ENCODE peak calls at places on chromosomes 2 and 18, in seven cellular contexts. M, F, K, R, P, D and Q are unnamed samples.

GRCh38 chr2:200662727-200663126 is 76.9 kb downstream of the AOX1 start:
- DNase-seq in M (peak), F (peak), K (no peak), R (peak), P (no peak), D (no peak), Q (peak)

GRCh38 chr2:2914252-2914651 is 463.4 kb downstream of the EIPR1 start:
- DNase-seq in M (no peak), F (no peak), K (no peak), R (no peak), P (no peak), D (no peak), Q (no peak)

GRCh38 chr2:116510117-116510671 is 1304.3 kb upstream of the DDX18 start:
- DNase-seq in M (no peak), F (peak), K (no peak), R (no peak), P (peak), D (peak), Q (no peak)

GRCh38 chr2:70922591-70923234 is 13.0 kb upstream of the ATP6V1B1 start:
- DNase-seq in M (no peak), F (no peak), K (no peak), R (no peak), P (peak), D (no peak), Q (no peak)

GRCh38 chr18:76490701-76491171 is 4.3 kb downstream of the ZNF516 start:
- DNase-seq in M (peak), F (no peak), K (no peak), R (peak), P (peak), D (no peak), Q (no peak)

GRCh38 chr18:9066358-9066757 is 36.1 kb upstream of the NDUFV2 start:
- DNase-seq in M (no peak), F (no peak), K (no peak), R (no peak), P (no peak), D (no peak), Q (no peak)

GRCh38 chr18:13376298-13376840 is 157.8 kb downstream of the LDLRAD4 start:
- DNase-seq in M (no peak), F (no peak), K (no peak), R (no peak), P (no peak), D (no peak), Q (no peak)

GRCh38 chr2:169709335-169709734 is 15.1 kb downstream of the PHOSPHO2 start:
- DNase-seq in M (no peak), F (no peak), K (no peak), R (no peak), P (no peak), D (no peak), Q (no peak)

GRCh38 chr2:196168181-196168580 is 3.2 kb downstream of the STK17B start:
- DNase-seq in M (no peak), F (no peak), K (no peak), R (peak), P (no peak), D (peak), Q (no peak)

GRCh38 chr2:205270689-205271088 is 411.6 kb upstream of the NRP2 start:
- DNase-seq in M (no peak), F (peak), K (no peak), R (no peak), P (no peak), D (peak), Q (no peak)

GRCh38 chr18:79575891-79576685 is 103.5 kb upstream of the CTDP1 start:
- DNase-seq in M (no peak), F (no peak), K (peak), R (peak), P (no peak), D (no peak), Q (no peak)

GRCh38 chr2:3324404-3325281 is 53.0 kb downstream of the EIPR1 start:
- DNase-seq in M (no peak), F (peak), K (no peak), R (no peak), P (peak), D (no peak), Q (no peak)

GRCh38 chr2:72892506-72893173 is 5.4 kb downstream of the SPR start:
- DNase-seq in M (peak), F (peak), K (peak), R (peak), P (peak), D (peak), Q (no peak)

GRCh38 chr2:767944-768343 is 90.7 kb upstream of the TMEM18 start:
- DNase-seq in M (no peak), F (no peak), K (no peak), R (no peak), P (no peak), D (no peak), Q (no peak)

GRCh38 chr2:151111599-151112278 is 149.9 kb downstream of the RBM43 start:
- DNase-seq in M (no peak), F (no peak), K (no peak), R (peak), P (no peak), D (no peak), Q (no peak)

GRCh38 chr2:95062247-95062646 is 36.7 kb downstream of the MAL start:
- DNase-seq in M (no peak), F (no peak), K (no peak), R (no peak), P (no peak), D (no peak), Q (no peak)

GRCh38 chr2:216281316-216281715 is 91.0 kb downstream of the MARCHF4 start:
- DNase-seq in M (no peak), F (no peak), K (no peak), R (no peak), P (no peak), D (no peak), Q (no peak)

DNA sequence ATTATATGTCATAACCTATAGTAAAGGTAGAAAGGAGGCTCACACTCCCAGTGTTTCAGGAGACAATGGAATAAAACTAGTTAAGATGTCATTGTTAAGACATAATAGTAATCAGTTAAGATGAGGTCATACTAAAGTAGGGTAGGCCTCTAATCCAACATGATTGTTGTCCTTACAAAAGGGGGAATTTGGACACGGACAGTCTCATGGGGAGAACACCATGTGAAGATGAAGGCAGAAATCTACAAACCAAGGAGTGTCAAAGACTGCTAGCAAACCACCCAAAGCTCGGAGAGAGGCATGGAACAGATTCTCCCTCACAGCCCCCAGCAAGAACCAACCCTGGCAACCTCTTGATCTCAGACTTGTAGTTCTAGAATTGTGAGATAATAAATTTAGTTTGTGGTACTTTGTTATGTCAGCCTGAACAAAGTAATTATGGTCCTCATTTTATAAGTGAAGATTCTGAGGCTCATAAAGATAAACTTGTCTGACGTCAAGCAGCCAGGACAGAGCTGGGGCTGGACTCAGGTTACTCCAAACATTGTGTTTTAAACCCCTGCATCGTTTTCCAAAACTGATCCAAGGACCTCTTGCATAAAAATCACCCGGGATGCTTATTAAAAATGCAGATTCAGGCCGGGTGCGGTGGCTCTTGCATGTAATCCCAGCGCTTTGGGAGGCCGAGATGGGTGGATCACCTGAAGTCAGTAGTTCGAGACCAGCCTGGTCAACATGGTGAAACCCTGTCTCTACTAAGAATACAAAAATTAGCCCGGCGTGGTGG is 47.8 kb downstream of the CCDC195 start:
- DNase-seq in M (no peak), F (no peak), K (no peak), R (no peak), P (no peak), D (no peak), Q (no peak)
- TF ChIP-seq RAD21 in M (no peak), F (no peak), K (no peak), R (no peak), P (no peak), D (no peak), Q (no peak)

DNA sequence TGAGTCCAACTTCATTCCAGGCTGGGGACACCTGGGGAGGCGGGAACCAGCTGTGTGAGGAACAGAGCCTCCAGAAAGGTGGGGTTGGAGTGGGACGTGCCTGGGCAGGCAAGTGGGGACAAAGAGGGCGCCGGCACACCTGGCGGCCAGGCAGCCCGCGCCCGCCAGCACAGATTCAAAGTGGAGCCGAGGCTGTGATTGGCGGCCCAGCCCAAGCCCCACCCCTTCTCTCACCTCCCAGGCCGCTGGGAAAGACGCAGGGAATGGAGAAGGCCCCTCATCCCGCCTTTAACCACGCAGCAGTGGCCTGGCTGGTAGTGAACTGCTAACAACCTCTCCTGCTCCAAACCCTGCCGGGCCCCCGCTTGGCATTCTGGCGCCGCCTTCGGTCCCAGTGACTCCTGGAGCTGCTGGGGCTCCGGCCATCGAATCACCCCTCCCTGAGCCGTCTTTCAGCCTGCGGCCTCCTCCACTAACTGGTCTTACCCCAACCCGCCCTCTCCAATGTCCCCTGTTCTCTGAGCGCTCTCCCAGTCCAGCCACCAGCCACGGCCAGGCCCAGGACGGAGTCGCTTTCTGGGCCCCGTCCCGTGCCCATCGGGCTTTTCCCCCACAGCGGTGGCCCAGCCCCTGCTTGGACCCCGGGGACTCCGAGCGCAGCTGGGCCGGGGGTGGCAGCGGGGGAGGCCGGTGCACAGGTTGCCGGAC is 27.9 kb upstream of the PTMA start:
- DNase-seq in M (no peak), F (peak), K (peak), R (no peak), P (no peak), D (no peak), Q (no peak)
- TF ChIP-seq RAD21 in M (no peak), F (peak), K (no peak), R (no peak), P (no peak), D (no peak), Q (no peak)

DNA sequence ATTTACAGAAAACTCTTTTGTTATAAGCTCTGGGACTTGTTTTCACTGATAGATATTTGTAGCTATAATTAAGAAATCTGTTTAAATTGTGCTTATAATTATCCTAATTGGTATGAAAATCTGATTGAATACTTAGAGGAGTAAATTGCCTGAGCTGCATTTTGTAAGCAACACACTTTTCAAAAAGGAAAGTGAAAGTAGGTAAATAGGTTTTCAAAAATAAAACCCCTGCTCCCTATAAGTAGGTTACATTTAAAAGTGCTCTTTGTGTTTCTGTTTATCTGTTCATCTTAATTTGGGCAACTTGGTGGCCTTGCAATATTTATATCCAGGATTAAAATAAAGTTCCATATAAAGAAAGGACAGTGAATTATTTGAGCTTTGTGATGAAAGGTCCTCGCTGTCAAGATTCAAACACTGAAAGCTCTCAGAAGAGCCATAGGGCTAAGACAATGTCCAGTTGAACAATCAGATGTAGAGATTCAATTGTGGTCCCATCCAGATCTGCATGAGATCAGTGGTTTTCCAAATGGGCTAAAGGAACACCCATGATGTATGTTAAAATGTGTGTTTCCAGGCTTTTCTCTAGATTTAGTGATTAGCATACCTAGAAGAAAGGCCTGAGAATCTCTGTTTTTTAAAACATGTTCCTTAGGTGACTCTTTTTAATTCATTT is 371.6 kb downstream of the RPRM start:
- DNase-seq in M (no peak), F (no peak), K (no peak), R (no peak), P (no peak), D (no peak), Q (no peak)
- TF ChIP-seq RAD21 in M (no peak), F (no peak), K (no peak), R (no peak), P (no peak), D (no peak), Q (no peak)

GRCh38 chr2:110780461-110780860 is 48.1 kb downstream of the ACOXL start:
- DNase-seq in M (no peak), F (no peak), K (no peak), R (no peak), P (no peak), D (no peak), Q (no peak)

GRCh38 chr2:110783474-110783873 is 51.1 kb downstream of the ACOXL start:
- DNase-seq in M (no peak), F (no peak), K (no peak), R (no peak), P (no peak), D (no peak), Q (no peak)

GRCh38 chr2:110773470-110773921 is 41.1 kb downstream of the ACOXL start:
- DNase-seq in M (no peak), F (peak), K (no peak), R (no peak), P (no peak), D (no peak), Q (no peak)

GRCh38 chr2:110772383-110772755 is 40.0 kb downstream of the ACOXL start:
- DNase-seq in M (no peak), F (no peak), K (no peak), R (no peak), P (no peak), D (no peak), Q (no peak)

DNA sequence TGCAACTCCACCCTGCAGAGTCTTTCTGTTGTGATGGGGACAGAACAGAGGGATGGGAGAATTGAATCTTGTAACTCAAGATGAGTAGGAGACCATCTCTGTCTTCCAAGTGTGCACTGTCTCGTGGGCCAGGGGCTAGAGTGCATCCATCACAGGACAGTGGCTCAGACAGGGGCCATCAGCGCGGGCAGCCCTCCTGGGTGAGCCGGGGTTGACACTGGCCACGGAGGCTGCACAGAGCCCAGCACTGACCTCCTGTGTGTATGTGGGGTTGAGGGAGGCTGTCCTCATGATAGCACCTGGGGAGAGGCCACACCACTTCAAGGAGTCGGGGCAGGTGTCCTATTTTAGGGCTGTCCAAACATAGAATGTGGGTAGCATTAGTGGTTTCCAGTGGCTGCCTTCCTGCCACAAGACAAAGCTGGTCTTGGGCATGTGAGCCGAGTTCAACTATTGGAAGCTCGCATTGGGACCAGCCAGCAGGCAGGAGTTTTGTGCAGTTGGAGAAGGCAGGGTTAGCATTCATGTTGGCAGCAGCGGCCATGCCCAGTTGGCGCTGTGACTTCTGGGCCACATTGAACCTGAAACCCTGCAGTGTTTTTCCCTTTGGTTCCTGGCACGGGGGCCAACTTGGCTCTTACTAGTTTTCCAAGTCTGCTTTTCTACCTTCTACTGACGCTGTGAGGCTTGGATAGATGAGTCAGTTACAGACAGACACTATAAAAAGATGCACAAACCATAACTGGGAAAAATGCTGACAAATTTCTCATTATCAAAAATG is 45.3 kb downstream of the ACOXL start:
- DNase-seq in M (no peak), F (no peak), K (no peak), R (no peak), P (no peak), D (no peak), Q (no peak)
- TF ChIP-seq RAD21 in M (no peak), F (no peak), K (no peak), R (no peak), P (no peak), D (no peak), Q (no peak)

GRCh38 chr2:34340307-34340706 is 741.2 kb upstream of the FAM98A start:
- DNase-seq in M (no peak), F (no peak), K (no peak), R (no peak), P (no peak), D (no peak), Q (no peak)

GRCh38 chr2:34332813-34333212 is 733.7 kb upstream of the FAM98A start:
- DNase-seq in M (no peak), F (no peak), K (no peak), R (no peak), P (no peak), D (no peak), Q (no peak)

DNA sequence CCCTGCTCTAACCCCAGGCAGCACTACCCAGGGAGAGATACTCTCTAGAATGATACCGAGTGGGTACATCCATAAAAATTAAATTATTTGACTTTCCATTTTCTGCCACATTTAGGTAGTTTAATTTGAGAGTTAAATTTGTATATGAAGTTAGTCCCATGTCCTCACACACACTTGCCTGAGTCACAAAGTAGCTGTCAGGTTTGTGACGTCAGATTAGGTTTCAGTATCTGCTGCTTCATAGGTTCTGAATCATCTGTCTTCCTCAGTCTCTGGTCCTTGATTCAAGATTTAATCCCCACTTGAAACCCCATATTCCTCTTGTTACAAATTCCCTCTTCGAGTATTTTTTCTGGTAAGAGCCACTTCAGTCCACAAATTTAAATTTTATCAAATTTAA is 738.6 kb upstream of the FAM98A start:
- DNase-seq in M (no peak), F (no peak), K (no peak), R (no peak), P (no peak), D (no peak), Q (no peak)
- TF ChIP-seq RAD21 in M (no peak), F (no peak), K (no peak), R (no peak), P (no peak), D (no peak), Q (no peak)

GRCh38 chr18:75183524-75183923 is 25.4 kb downstream of the PTGR3 start:
- DNase-seq in M (no peak), F (no peak), K (no peak), R (peak), P (no peak), D (no peak), Q (peak)
- TF ChIP-seq RAD21 in M (no peak), F (no peak), K (no peak), R (no peak), P (no peak), D (no peak), Q (no peak)

GRCh38 chr2:20576598-20577115 is 74.2 kb downstream of the HS1BP3 start:
- DNase-seq in M (no peak), F (no peak), K (no peak), R (no peak), P (no peak), D (peak), Q (no peak)

GRCh38 chr2:20575935-20576597 is 74.8 kb downstream of the HS1BP3 start:
- DNase-seq in M (no peak), F (no peak), K (no peak), R (no peak), P (no peak), D (no peak), Q (no peak)

GRCh38 chr2:20578895-20579825 is 71.7 kb downstream of the HS1BP3 start:
- DNase-seq in M (peak), F (peak), K (no peak), R (peak), P (peak), D (peak), Q (peak)

GRCh38 chr2:20578266-20578894 is 72.5 kb downstream of the HS1BP3 start:
- DNase-seq in M (no peak), F (no peak), K (no peak), R (no peak), P (no peak), D (no peak), Q (no peak)

DNA sequence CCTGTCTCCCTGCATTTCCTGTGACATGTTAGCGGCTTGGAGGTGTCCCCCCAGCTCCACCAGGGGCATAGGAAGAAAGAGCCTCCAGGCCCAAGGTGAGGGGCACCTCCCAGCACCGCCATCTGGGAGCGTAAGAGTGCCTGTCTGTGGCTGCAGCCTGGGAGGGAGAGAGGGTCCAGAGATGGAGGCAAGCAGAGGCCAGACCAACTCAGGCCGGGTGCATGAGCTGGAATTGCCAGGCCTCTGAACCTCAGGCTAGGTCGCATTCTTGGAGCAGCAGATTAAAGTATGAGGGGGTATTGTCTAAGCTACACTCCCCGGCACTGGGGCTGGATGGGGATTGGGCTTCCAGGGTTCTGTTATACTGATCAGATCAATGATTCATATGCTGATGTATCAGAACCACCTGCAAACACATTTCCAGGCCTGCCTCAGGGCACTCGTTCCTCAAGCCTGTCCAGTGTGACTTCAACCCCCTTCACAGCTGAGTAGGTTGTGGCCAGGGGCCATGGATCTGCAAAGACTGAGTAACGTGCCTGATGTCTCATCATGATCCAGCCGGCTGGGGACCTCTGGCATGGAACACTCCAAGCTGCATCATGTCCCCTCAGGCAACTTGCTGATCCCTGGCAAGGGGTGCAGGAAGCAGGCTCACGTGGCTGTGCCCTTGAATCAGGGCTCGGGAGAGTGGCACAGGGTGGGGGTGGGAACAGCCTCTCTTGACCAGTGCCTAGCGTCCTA is 73.2 kb downstream of the HS1BP3 start:
- DNase-seq in M (no peak), F (no peak), K (no peak), R (peak), P (no peak), D (no peak), Q (no peak)
- TF ChIP-seq RAD21 in M (no peak), F (no peak), K (no peak), R (no peak), P (no peak), D (no peak), Q (no peak)

GRCh38 chr2:32825291-32825712 is 121.5 kb upstream of the LTBP1 start:
- DNase-seq in M (no peak), F (no peak), K (no peak), R (peak), P (peak), D (peak), Q (no peak)
- TF ChIP-seq RAD21 in M (no peak), F (no peak), K (no peak), R (no peak), P (peak), D (no peak), Q (no peak)